ENCODE peak calls at places on chromosome 6, in four cellular contexts. S is fibroblast of mammary gland, C is cardiac fibroblast, V is A549. N is an unnamed sample.

GRCh38 chr6:97674802-97675201 is 391.8 kb upstream of the MMS22L start:
- DNase-seq in S (no peak), C (peak), V (no peak), N (peak)

GRCh38 chr6:101402618-101403002 is 9.1 kb downstream of the GRIK2 start:
- DNase-seq in S (no peak), C (no peak), V (no peak), N (peak)

GRCh38 chr6:36443951-36444428 is 1.2 kb downstream of the KCTD20 start:
- DNase-seq in S (no peak), C (peak), V (peak), N (peak)

GRCh38 chr6:26327450-26328264 is 37.3 kb upstream of the BTN3A2 start:
- DNase-seq in S (peak), C (peak), V (no peak), N (peak)

GRCh38 chr6:101545171-101545570 is 151.7 kb downstream of the GRIK2 start:
- DNase-seq in S (no peak), C (peak), V (no peak), N (no peak)

GRCh38 chr6:33675968-33676367 is 35.5 kb downstream of the UQCC2 start:
- DNase-seq in S (no peak), C (no peak), V (no peak), N (no peak)

GRCh38 chr6:111639266-111639665 is 33.6 kb upstream of the TRAF3IP2 start:
- DNase-seq in S (no peak), C (no peak), V (no peak), N (no peak)

GRCh38 chr6:101117397-101118185 is 236.5 kb upstream of the ASCC3 start:
- DNase-seq in S (no peak), C (no peak), V (no peak), N (no peak)

GRCh38 chr6:31122803-31123706 is 2.8 kb upstream of the CDSN start:
- DNase-seq in S (peak), C (peak), V (peak), N (peak)

GRCh38 chr6:161523367-161523766 is 249.5 kb upstream of the AGPAT4 start:
- DNase-seq in S (no peak), C (no peak), V (no peak), N (no peak)

GRCh38 chr6:158631678-158632537 is 12.6 kb downstream of the DYNLT1 start:
- DNase-seq in S (peak), C (peak), V (peak), N (peak)

GRCh38 chr6:156960525-156960924 is 183.3 kb downstream of the ARID1B start:
- DNase-seq in S (no peak), C (no peak), V (no peak), N (no peak)
- H3K4me3 ChIP-seq in S (no peak), C (no peak), V (no peak), N (no peak)

GRCh38 chr6:42984001-42984923 is at the start of gene PPP2R5D:
- DNase-seq in S (peak), C (peak), V (peak), N (peak)
- TF ChIP-seq CTCF in S (no peak), C (no peak), V (no peak), N (no peak)

GRCh38 chr6:125415921-125416320 is 114.2 kb upstream of the HDDC2 start:
- DNase-seq in S (peak), C (peak), V (no peak), N (peak)

GRCh38 chr6:125423047-125423446 is 121.3 kb upstream of the HDDC2 start:
- DNase-seq in S (no peak), C (no peak), V (no peak), N (no peak)

GRCh38 chr6:125421853-125422252 is 120.1 kb upstream of the HDDC2 start:
- DNase-seq in S (peak), C (peak), V (no peak), N (no peak)
- H3K4me3 ChIP-seq in S (no peak), C (no peak), V (no peak), N (no peak)

GRCh38 chr6:8082954-8083858 is 19.0 kb upstream of the BLOC1S5 start:
- DNase-seq in S (peak), C (peak), V (peak), N (peak)
- TF ChIP-seq CTCF in S (peak), C (no peak), V (no peak), N (no peak)

DNA sequence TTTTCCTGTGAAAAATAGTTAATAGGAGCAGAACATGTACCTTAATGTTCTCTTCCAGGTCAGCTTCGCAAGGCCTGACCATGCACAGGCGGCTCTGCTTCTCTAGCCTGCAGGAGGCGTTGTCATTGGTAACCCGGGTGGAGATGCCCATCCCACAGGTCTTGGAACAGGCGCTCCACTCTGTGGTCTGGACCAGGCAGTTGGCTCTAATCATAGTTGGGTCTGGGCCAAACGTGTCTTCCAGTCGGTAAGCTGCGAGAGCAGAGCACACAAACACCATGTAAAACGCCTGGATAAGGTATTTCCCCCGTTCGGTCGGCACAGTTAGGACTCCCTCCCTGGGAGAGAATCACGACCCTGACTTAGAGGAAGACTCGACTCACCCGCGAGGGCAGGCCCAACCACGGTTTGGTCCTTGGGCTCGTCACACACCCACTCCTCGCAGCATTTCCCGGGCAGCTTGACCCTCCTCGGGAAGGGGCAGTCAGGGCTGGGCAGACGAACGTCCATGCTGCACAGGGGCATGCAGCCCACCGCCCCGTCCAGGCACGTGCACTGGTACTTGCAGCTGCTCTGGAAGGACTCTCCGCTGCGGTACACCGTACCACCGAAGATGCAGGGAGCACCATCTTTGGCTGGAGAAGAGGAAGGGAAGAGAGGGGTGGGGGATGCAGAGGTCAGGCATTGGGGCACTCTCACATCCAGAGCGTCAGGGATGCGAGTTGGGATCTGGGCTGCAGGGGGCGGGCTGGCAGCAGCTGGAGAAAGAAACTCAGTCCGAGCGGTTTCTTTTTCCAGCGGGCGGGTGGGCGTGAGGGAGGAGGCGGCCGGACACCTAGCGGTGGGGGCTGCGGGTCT is 1.0 kb downstream of the CCN2 start:
- DNase-seq in S (peak), C (peak), V (peak), N (peak)
- H3K4me3 ChIP-seq in S (peak), C (peak), V (peak), N (peak)

DNA sequence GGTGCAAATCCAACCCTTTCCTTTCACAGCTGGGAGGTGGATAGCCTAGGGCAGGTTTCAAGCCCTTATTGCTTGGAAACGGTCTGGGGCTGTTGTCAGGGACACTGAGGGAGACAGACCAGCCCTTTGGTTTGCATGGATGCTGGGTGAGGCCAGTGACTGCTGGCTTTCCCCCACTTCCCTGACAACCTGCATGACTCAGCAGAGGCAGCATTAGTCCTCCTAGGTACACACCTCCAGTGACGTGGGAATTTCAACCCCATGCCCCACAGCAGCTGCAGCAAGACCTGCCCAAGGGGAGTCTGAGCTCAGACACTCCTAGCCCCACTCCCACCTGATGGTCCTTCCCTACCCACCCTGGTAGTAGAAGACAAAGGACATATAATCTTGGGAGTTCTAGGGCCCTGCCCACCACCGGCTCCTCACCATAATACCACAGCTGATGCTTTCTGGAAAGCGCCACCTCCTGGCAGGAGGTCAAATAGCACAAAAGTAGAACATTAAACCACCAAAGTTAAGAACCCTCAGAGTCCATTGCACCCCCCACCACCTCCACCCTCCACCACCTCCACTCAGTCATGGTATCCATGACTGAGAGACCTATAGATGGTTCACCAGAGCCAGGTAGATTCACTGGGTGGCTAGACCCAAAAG is 797.8 kb upstream of the MAN1A1 start:
- DNase-seq in S (no peak), C (no peak), V (no peak), N (no peak)
- TF ChIP-seq CTCF in S (peak), C (no peak), V (no peak), N (no peak)

GRCh38 chr6:10880366-10880765 is 1.5 kb downstream of the GCM2 start:
- DNase-seq in S (peak), C (no peak), V (no peak), N (no peak)

GRCh38 chr6:10882654-10883053 is 813 bp upstream of the GCM2 start:
- DNase-seq in S (no peak), C (no peak), V (no peak), N (no peak)

GRCh38 chr6:10883312-10884244 is 1.7 kb upstream of the GCM2 start:
- DNase-seq in S (no peak), C (no peak), V (no peak), N (no peak)

GRCh38 chr6:10890151-10890550 is 3.3 kb downstream of the SYCP2L start:
- DNase-seq in S (no peak), C (no peak), V (no peak), N (no peak)

DNA sequence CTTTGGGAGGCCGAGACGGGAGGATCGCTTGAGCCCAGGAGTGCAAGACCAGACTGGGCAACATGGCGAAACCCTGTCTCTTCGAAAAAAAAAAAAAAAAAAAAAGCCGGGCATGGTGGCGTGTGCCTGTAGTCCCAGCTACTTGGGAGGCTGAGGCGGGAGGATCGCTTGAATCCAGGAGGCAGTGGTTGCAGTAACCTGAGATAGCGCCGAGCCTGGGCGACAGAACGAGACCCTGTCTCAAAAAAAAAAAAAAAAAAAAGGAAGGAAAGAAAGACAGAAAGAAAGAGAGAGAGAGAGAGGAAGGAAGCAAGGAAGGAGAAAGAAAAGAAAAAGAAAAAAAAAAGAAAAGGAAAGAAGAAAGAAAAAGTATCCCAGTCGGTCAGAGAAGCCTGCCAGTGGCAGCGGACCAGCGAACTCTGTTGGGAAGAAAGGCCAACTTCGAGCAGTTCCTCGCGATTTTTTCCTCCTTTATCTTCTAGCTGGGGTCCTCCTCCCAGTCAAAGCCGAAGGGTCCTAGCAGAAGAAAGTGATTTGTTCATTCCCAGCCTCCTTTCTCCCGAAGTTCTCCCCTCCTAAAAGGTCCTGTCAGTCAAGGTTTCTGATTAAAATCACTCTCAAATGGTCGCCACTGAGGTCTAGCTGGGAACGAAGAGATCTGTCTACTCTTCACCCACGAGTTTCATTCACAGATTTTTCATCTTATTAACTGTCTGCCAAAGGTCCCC is 2.4 kb upstream of the SYCP2L start:
- DNase-seq in S (no peak), C (no peak), V (no peak), N (no peak)
- H3K4me3 ChIP-seq in S (no peak), C (no peak), V (no peak), N (no peak)

GRCh38 chr6:142408409-142408808 is 106.6 kb downstream of the ADGRG6 start:
- DNase-seq in S (peak), C (peak), V (no peak), N (peak)
- TF ChIP-seq CTCF in S (peak), C (peak), V (no peak), N (no peak)

DNA sequence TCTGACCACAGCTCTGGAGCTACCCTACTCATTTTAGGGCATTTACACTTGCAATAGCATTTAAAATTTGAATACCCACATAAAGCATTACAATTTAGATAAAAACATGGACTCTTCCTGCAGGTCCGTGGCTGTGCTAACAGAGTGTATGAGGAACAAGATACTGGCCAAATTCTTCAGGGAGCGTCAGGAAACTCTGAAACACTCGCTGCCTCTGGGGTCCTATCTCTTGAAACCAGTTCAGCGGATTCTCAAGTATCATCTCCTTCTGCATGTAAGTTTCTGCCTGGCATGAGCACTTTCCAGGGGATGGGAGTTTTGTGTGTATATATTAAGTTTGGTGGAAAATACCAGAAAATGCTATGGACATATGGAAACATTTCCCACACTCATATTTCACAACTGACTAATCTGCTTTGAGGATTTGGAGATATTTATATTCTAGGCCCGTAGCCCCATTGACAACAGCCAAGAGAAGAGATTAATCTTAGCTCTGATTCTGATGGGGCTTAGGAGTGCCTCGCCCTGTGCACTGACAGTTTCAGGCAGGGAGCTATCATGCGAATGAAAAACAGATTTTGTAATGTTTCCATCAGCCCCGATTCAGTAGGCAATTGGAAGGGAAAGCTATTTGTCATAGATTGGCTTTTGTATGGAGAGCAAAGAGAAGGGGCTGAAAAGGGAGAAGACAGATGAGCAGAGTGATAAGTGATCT is 64.7 kb upstream of the MTHFD1L start:
- DNase-seq in S (no peak), C (no peak), V (no peak), N (peak)
- H3K4me3 ChIP-seq in S (no peak), C (no peak), V (no peak), N (no peak)

N was measured in foreskin fibroblast.